ENCODE peak calls at places on chromosomes 6 and 20, in six cellular contexts. H is body of pancreas, M is heart left ventricle, R is NB4, P is A549, W is thyroid gland. F is an unnamed sample.

GRCh38 chr6:93407186-93407585 is 12.2 kb downstream of the EPHA7 start:
- DNase-seq in H (no peak), M (no peak), R (no peak), P (no peak), W (no peak), F (no peak)

GRCh38 chr6:24901698-24902328 is 33.9 kb downstream of the RIPOR2 start:
- DNase-seq in H (no peak), M (no peak), R (no peak), P (no peak), W (no peak), F (no peak)

GRCh38 chr20:4156411-4156810 is 141.1 kb upstream of the RNF24 start:
- DNase-seq in H (no peak), M (no peak), R (no peak), P (no peak), W (peak), F (no peak)

GRCh38 chr20:3068986-3069900 is 2.2 kb upstream of the OXT start:
- DNase-seq in H (no peak), M (no peak), R (peak), P (peak), W (no peak), F (no peak)

GRCh38 chr6:21450628-21451027 is 142.9 kb upstream of the SOX4 start:
- DNase-seq in H (no peak), M (no peak), R (no peak), P (no peak), W (no peak), F (peak)

GRCh38 chr20:58349586-58349985 is 39.4 kb upstream of the VAPB start:
- DNase-seq in H (no peak), M (no peak), R (no peak), P (peak), W (no peak), F (no peak)

GRCh38 chr6:11727995-11728961 is 50.3 kb downstream of the ADTRP start:
- DNase-seq in H (no peak), M (no peak), R (peak), P (no peak), W (no peak), F (no peak)

GRCh38 chr20:11216451-11217314 is 542.9 kb upstream of the JAG1 start:
- DNase-seq in H (peak), M (no peak), R (no peak), P (peak), W (no peak), F (no peak)

GRCh38 chr6:36508532-36508931 is 38.7 kb downstream of the STK38 start:
- DNase-seq in H (no peak), M (no peak), R (no peak), P (no peak), W (peak), F (no peak)

GRCh38 chr6:134938896-134939295 is 11.0 kb downstream of the ALDH8A1 start:
- DNase-seq in H (no peak), M (no peak), R (no peak), P (no peak), W (no peak), F (no peak)

GRCh38 chr6:15915508-15916178 is 213.2 kb upstream of the MYLIP start:
- DNase-seq in H (no peak), M (no peak), R (no peak), P (no peak), W (no peak), F (peak)

GRCh38 chr6:14924126-14925024 is 321.5 kb upstream of the JARID2 start:
- DNase-seq in H (peak), M (no peak), R (no peak), P (no peak), W (no peak), F (no peak)

GRCh38 chr6:167750956-167751358 is 75.8 kb upstream of the AFDN start:
- DNase-seq in H (peak), M (no peak), R (no peak), P (no peak), W (peak), F (no peak)

GRCh38 chr20:51360451-51361230 is 181.9 kb downstream of the NFATC2 start:
- DNase-seq in H (no peak), M (no peak), R (no peak), P (peak), W (no peak), F (no peak)

GRCh38 chr6:127582777-127583462 is 5.9 kb downstream of the C6orf58 start:
- DNase-seq in H (no peak), M (no peak), R (no peak), P (peak), W (no peak), F (peak)

GRCh38 chr6:5302995-5303622 is 41.8 kb downstream of the FARS2 start:
- DNase-seq in H (peak), M (peak), R (no peak), P (peak), W (peak), F (peak)

GRCh38 chr20:21839982-21840381 is 134.5 kb downstream of the PAX1 start:
- DNase-seq in H (no peak), M (no peak), R (no peak), P (no peak), W (no peak), F (no peak)

GRCh38 chr6:136607932-136608772 is 57.9 kb upstream of the MAP7 start:
- DNase-seq in H (peak), M (no peak), R (peak), P (peak), W (peak), F (peak)

GRCh38 chr20:36744764-36745191 is 1.1 kb downstream of the NDRG3 start:
- DNase-seq in H (peak), M (peak), R (no peak), P (no peak), W (peak), F (no peak)

GRCh38 chr20:3188823-3189413 is 15.6 kb downstream of the DDRGK1 start:
- DNase-seq in H (no peak), M (peak), R (no peak), P (no peak), W (no peak), F (no peak)

GRCh38 chr20:33803921-33804337 is 7.2 kb upstream of the CHMP4B start:
- DNase-seq in H (no peak), M (no peak), R (no peak), P (no peak), W (no peak), F (no peak)

GRCh38 chr6:37897321-37897720 is 77.8 kb downstream of the ZFAND3 start:
- DNase-seq in H (no peak), M (no peak), R (no peak), P (peak), W (no peak), F (no peak)

GRCh38 chr20:25532015-25532751 is 53.1 kb downstream of the NINL start:
- DNase-seq in H (no peak), M (no peak), R (no peak), P (no peak), W (peak), F (no peak)

GRCh38 chr20:34112600-34113061 is 588 bp upstream of the EIF2S2 start:
- DNase-seq in H (peak), M (no peak), R (peak), P (peak), W (peak), F (peak)

GRCh38 chr6:11798538-11798937 is 19.9 kb upstream of the ADTRP start:
- DNase-seq in H (no peak), M (no peak), R (no peak), P (no peak), W (no peak), F (no peak)

GRCh38 chr6:92779758-92780157 is 639.6 kb downstream of the EPHA7 start:
- DNase-seq in H (peak), M (no peak), R (no peak), P (no peak), W (peak), F (no peak)

GRCh38 chr20:44737116-44737515 is 8.5 kb upstream of the KCNK15 start:
- DNase-seq in H (no peak), M (no peak), R (no peak), P (no peak), W (no peak), F (no peak)

GRCh38 chr20:44736170-44737021 is 9.3 kb upstream of the KCNK15 start:
- DNase-seq in H (peak), M (no peak), R (peak), P (peak), W (peak), F (peak)

GRCh38 chr20:44735816-44736169 is 9.9 kb upstream of the KCNK15 start:
- DNase-seq in H (no peak), M (no peak), R (no peak), P (no peak), W (no peak), F (no peak)

GRCh38 chr20:44739952-44740351 is 5.7 kb upstream of the KCNK15 start:
- DNase-seq in H (no peak), M (no peak), R (no peak), P (no peak), W (no peak), F (no peak)

GRCh38 chr20:44738779-44739477 is 6.7 kb upstream of the KCNK15 start:
- DNase-seq in H (peak), M (no peak), R (peak), P (peak), W (peak), F (peak)
- TF ChIP-seq POLR2A in H (no peak), M (no peak), R (no peak), P (no peak), W (no peak), F (no peak)

GRCh38 chr6:147553099-147553498 is 44.6 kb downstream of the SAMD5 start:
- DNase-seq in H (no peak), M (no peak), R (no peak), P (no peak), W (no peak), F (no peak)

GRCh38 chr6:147559016-147559415 is 50.5 kb downstream of the SAMD5 start:
- DNase-seq in H (peak), M (no peak), R (no peak), P (no peak), W (no peak), F (no peak)

GRCh38 chr6:147549531-147549930 is 41.0 kb downstream of the SAMD5 start:
- DNase-seq in H (no peak), M (no peak), R (no peak), P (no peak), W (no peak), F (no peak)

GRCh38 chr6:147548930-147549475 is 40.5 kb downstream of the SAMD5 start:
- DNase-seq in H (no peak), M (no peak), R (no peak), P (no peak), W (no peak), F (no peak)

DNA sequence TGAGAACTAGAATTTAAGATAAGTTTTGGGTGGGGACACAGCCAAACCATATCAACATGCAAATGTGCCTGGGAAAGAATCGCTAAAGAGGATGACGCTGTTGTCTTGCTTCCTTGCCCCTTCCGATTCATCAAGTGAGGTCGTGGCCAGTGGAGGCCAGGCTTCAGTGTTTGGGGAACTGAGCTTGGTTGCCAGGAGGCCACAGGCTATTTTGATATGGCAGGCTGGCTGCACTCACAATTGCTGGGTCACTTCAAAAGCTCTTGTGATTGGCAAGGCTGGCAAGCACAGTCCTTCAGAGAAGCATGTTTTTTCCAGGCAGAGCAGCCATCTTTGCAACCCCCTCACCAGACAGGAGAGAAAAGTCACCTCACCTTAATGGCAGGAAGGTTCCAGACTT is 45.8 kb downstream of the SAMD5 start:
- DNase-seq in H (no peak), M (no peak), R (no peak), P (no peak), W (peak), F (no peak)
- TF ChIP-seq POLR2A in H (no peak), M (no peak), R (no peak), P (no peak), W (no peak), F (no peak)

GRCh38 chr6:113626470-113626869 is 230.7 kb upstream of the MARCKS start:
- DNase-seq in H (no peak), M (no peak), R (no peak), P (no peak), W (peak), F (no peak)
- TF ChIP-seq POLR2A in H (no peak), M (no peak), R (no peak), P (no peak), W (no peak), F (no peak)

DNA sequence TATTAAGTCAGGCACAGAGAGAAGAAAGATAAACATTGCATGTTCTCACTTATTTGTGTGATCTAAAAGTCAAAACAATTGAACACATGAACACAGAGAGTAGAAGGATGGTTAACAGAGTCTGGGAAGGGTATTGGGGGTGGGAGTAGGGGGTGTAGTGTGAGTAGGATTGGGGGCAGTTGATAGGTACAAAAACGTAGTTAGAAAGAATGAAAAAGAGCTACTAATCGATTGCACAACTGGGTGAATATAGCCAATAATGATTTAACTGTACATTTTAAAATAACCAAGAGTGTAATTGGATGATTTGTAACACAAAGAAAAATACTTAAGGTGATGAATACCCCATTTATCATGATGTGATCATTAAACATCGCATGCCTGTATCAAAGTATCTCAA is 333.3 kb downstream of the HAO1 start:
- DNase-seq in H (no peak), M (no peak), R (no peak), P (no peak), W (no peak), F (no peak)
- TF ChIP-seq POLR2A in H (no peak), M (no peak), R (no peak), P (no peak), W (no peak), F (no peak)

GRCh38 chr6:31466466-31466865 is 31.5 kb upstream of the MICB start:
- DNase-seq in H (no peak), M (no peak), R (no peak), P (no peak), W (no peak), F (no peak)
- TF ChIP-seq POLR2A in H (no peak), M (no peak), R (no peak), P (no peak), W (no peak), F (no peak)

F was measured in erythroblast.